ENCODE peak calls at places on chromosomes 7 and 10, in four cellular contexts. O is A549, P is WTC11, E is HepG2. N is an unnamed sample.

GRCh38 chr10:74027702-74028101 is 29.8 kb downstream of the VCL start:
- DNase-seq in O (no peak), P (no peak), E (no peak), N (no peak)

GRCh38 chr10:1366811-1367425 is 310.7 kb downstream of the WDR37 start:
- DNase-seq in O (no peak), P (no peak), E (no peak), N (no peak)

GRCh38 chr7:157792241-157792950 is 455.6 kb downstream of the DNAJB6 start:
- DNase-seq in O (no peak), P (no peak), E (no peak), N (no peak)

GRCh38 chr10:62264702-62265436 is 3.8 kb downstream of the RTKN2 start:
- DNase-seq in O (peak), P (no peak), E (peak), N (no peak)

GRCh38 chr7:54904130-54904529 is 114.7 kb upstream of the EGFR start:
- DNase-seq in O (no peak), P (no peak), E (no peak), N (no peak)

GRCh38 chr10:70850097-70850496 is 34.3 kb downstream of the SGPL1 start:
- DNase-seq in O (no peak), P (no peak), E (no peak), N (no peak)

GRCh38 chr10:49387029-49387428 is 8.9 kb downstream of the DRGX start:
- DNase-seq in O (no peak), P (no peak), E (no peak), N (no peak)

GRCh38 chr10:80204801-80205477 is 398 bp downstream of the ANXA11 start:
- DNase-seq in O (no peak), P (no peak), E (no peak), N (no peak)

GRCh38 chr7:16915405-16915804 is 33.6 kb upstream of the AGR3 start:
- DNase-seq in O (no peak), P (no peak), E (no peak), N (no peak)

GRCh38 chr10:30182191-30183075 is 123.0 kb upstream of the JCAD start:
- DNase-seq in O (peak), P (no peak), E (peak), N (no peak)

GRCh38 chr7:33108931-33109757 is at the start of gene RP9:
- DNase-seq in O (peak), P (peak), E (peak), N (no peak)

GRCh38 chr7:25009271-25009670 is 29.3 kb upstream of the OSBPL3 start:
- DNase-seq in O (peak), P (no peak), E (no peak), N (no peak)

GRCh38 chr7:39811161-39811614 is 138.9 kb upstream of the CDK13 start:
- DNase-seq in O (peak), P (no peak), E (no peak), N (no peak)

GRCh38 chr10:22505923-22506685 is 160.8 kb downstream of the SPAG6 start:
- DNase-seq in O (no peak), P (no peak), E (no peak), N (no peak)

GRCh38 chr7:52233248-52233647 is 802.2 kb upstream of the POM121L12 start:
- DNase-seq in O (no peak), P (no peak), E (no peak), N (no peak)

GRCh38 chr10:47291682-47292081 is 8.3 kb upstream of the GDF10 start:
- DNase-seq in O (no peak), P (no peak), E (no peak), N (no peak)

GRCh38 chr7:11252011-11252607 is 278.4 kb downstream of the PHF14 start:
- DNase-seq in O (no peak), P (no peak), E (no peak), N (no peak)

GRCh38 chr7:26397786-26398435 is 106.2 kb downstream of the SNX10 start:
- DNase-seq in O (peak), P (peak), E (no peak), N (no peak)

GRCh38 chr7:17234398-17235021 is 63.9 kb upstream of the AHR start:
- DNase-seq in O (peak), P (no peak), E (peak), N (peak)

GRCh38 chr10:98664329-98665042 is 217.8 kb upstream of the HPS1 start:
- DNase-seq in O (peak), P (peak), E (peak), N (peak)

GRCh38 chr10:75180592-75180991 is 30.0 kb upstream of the VDAC2 start:
- DNase-seq in O (no peak), P (no peak), E (no peak), N (no peak)

GRCh38 chr10:7264313-7264741 is 146.5 kb downstream of the SFMBT2 start:
- DNase-seq in O (peak), P (no peak), E (no peak), N (no peak)

GRCh38 chr7:152910545-152911013 is 151.0 kb downstream of the ACTR3B start:
- DNase-seq in O (no peak), P (no peak), E (peak), N (no peak)

GRCh38 chr7:30559566-30559965 is 35.1 kb upstream of the GARS1 start:
- DNase-seq in O (no peak), P (no peak), E (no peak), N (no peak)

GRCh38 chr7:68576366-68576765 is 1021.9 kb upstream of the AUTS2 start:
- DNase-seq in O (no peak), P (no peak), E (no peak), N (no peak)

GRCh38 chr7:17608114-17608833 is 309.8 kb downstream of the AHR start:
- DNase-seq in O (no peak), P (no peak), E (no peak), N (no peak)

GRCh38 chr7:84508569-84508968 is 314.0 kb upstream of the SEMA3A start:
- DNase-seq in O (no peak), P (no peak), E (no peak), N (no peak)

GRCh38 chr10:125144693-125145623 is 15.4 kb downstream of the CTBP2 start:
- DNase-seq in O (peak), P (peak), E (no peak), N (no peak)

GRCh38 chr7:33744293-33744692 is 161.0 kb upstream of the BMPER start:
- DNase-seq in O (peak), P (no peak), E (peak), N (no peak)

GRCh38 chr10:29949411-29950011 is 109.9 kb downstream of the JCAD start:
- DNase-seq in O (peak), P (no peak), E (no peak), N (no peak)

GRCh38 chr7:4744391-4745264 is 30.8 kb upstream of the AP5Z1 start:
- DNase-seq in O (peak), P (peak), E (peak), N (peak)

GRCh38 chr10:23610626-23611307 is 171.9 kb downstream of the OTUD1 start:
- DNase-seq in O (no peak), P (no peak), E (no peak), N (no peak)

GRCh38 chr10:23614483-23614882 is 175.6 kb downstream of the OTUD1 start:
- DNase-seq in O (no peak), P (no peak), E (no peak), N (no peak)

GRCh38 chr10:23613900-23614299 is 175.0 kb downstream of the OTUD1 start:
- DNase-seq in O (no peak), P (no peak), E (no peak), N (no peak)

DNA sequence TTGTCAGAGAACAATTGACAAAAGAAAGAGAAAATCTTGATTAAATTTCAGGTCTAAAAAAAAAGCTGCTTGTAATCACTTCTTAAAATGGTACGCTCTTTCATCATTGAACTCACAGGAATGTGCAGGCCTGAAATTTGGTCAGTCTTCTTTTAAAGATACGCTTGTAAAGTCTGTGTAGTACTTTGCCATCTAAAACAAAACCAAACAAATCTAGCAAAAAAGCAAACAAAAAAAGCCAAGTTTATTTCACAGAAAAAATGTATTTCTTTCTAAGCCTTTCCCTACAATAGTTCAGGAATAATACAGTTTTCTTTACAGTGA is 172.4 kb downstream of the OTUD1 start:
- DNase-seq in O (no peak), P (no peak), E (no peak), N (no peak)
- TF ChIP-seq MAX in O (no peak), P (no peak), E (no peak), N (no peak)

GRCh38 chr10:92279297-92279696 is 11.6 kb downstream of the CPEB3 start:
- DNase-seq in O (no peak), P (no peak), E (no peak), N (no peak)
- TF ChIP-seq MAX in O (no peak), P (no peak), E (no peak), N (no peak)

GRCh38 chr7:132780822-132781221 is 204.6 kb upstream of the PLXNA4 start:
- DNase-seq in O (no peak), P (no peak), E (no peak), N (no peak)

GRCh38 chr7:132777956-132778355 is 201.7 kb upstream of the PLXNA4 start:
- DNase-seq in O (no peak), P (no peak), E (no peak), N (no peak)

GRCh38 chr7:132779164-132779563 is 202.9 kb upstream of the PLXNA4 start:
- DNase-seq in O (no peak), P (no peak), E (no peak), N (no peak)

GRCh38 chr7:132777419-132777818 is 201.1 kb upstream of the PLXNA4 start:
- DNase-seq in O (no peak), P (no peak), E (no peak), N (no peak)

DNA sequence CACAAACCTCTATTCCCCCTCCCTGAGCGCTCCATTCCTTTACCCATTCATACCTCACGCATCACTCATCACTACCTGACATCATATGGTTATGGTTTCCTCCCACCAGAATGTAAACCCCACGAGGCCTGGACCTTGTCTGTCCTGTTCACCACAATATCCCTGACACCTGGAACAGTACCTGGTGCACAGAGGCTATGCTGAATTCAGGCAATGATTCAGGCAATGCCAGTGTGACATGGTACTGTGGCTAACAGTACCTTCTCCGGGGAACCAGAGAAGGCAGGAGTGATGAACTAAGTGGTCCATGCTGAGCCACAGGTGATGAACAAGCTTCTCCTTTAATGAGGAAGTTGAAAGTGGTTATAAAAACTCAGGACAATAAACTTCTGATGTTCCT is 202.5 kb upstream of the PLXNA4 start:
- DNase-seq in O (no peak), P (no peak), E (no peak), N (no peak)
- TF ChIP-seq MAX in O (no peak), P (no peak), E (no peak), N (no peak)

GRCh38 chr10:116108106-116108505 is 164.9 kb downstream of the GFRA1 start:
- DNase-seq in O (peak), P (no peak), E (no peak), N (no peak)
- TF ChIP-seq MAX in O (no peak), P (no peak), E (no peak), N (no peak)

GRCh38 chr10:45282061-45282460 is 33.3 kb downstream of the OR13A1 start:
- DNase-seq in O (no peak), P (no peak), E (no peak), N (no peak)
- TF ChIP-seq MAX in O (no peak), P (no peak), E (no peak), N (no peak)

GRCh38 chr10:12077580-12078180 is 8.9 kb downstream of the DHTKD1 start:
- DNase-seq in O (no peak), P (no peak), E (no peak), N (peak)

GRCh38 chr10:12081879-12082560 is 13.3 kb downstream of the DHTKD1 start:
- DNase-seq in O (peak), P (no peak), E (no peak), N (no peak)

GRCh38 chr10:12081470-12081869 is 12.7 kb downstream of the DHTKD1 start:
- DNase-seq in O (no peak), P (peak), E (no peak), N (no peak)
- TF ChIP-seq MAX in O (no peak), P (no peak), E (no peak), N (no peak)

GRCh38 chr10:78914502-78915330 is 154.1 kb upstream of the ZMIZ1 start:
- DNase-seq in O (no peak), P (no peak), E (no peak), N (peak)
- TF ChIP-seq MAX in O (no peak), P (no peak), E (no peak), N (no peak)

N was measured in GM12878.